ENCODE peak calls at places on chromosomes 3 and 15, in eight cellular contexts. One of them, this sample, is unnamed.

GRCh38 chr15:80986487-80986886 is 3.1 kb downstream of the MESD start:
- DNase-seq in tibial nerve: no peak
- DNase-seq in GM06990: no peak
- DNase-seq in NB4: no peak
- DNase-seq in AG09309: no peak
- DNase-seq in CD8-positive, alpha-beta T cell: no peak
- DNase-seq in fibroblast of mammary gland: no peak
- DNase-seq in dorsolateral prefrontal cortex: no peak
- DNase-seq in this sample: no peak

GRCh38 chr15:51097553-51098330 is 3.0 kb upstream of the TNFAIP8L3 start:
- DNase-seq in NB4: peak
- DNase-seq in fibroblast of mammary gland: peak
- DNase-seq in dorsolateral prefrontal cortex: no peak
- DNase-seq in GM06990: no peak
- DNase-seq in tibial nerve: no peak
- DNase-seq in CD8-positive, alpha-beta T cell: no peak
- DNase-seq in AG09309: no peak
- DNase-seq in this sample: no peak

GRCh38 chr15:80870893-80871292 is 91.7 kb downstream of the CEMIP start:
- DNase-seq in AG09309: no peak
- DNase-seq in dorsolateral prefrontal cortex: no peak
- DNase-seq in NB4: no peak
- DNase-seq in CD8-positive, alpha-beta T cell: no peak
- DNase-seq in tibial nerve: no peak
- DNase-seq in GM06990: no peak
- DNase-seq in fibroblast of mammary gland: no peak
- DNase-seq in this sample: no peak

GRCh38 chr3:155737844-155738460 is 6.9 kb downstream of the PLCH1 start:
- DNase-seq in dorsolateral prefrontal cortex: no peak
- DNase-seq in NB4: peak
- DNase-seq in tibial nerve: no peak
- DNase-seq in CD8-positive, alpha-beta T cell: no peak
- DNase-seq in AG09309: no peak
- DNase-seq in fibroblast of mammary gland: no peak
- DNase-seq in GM06990: no peak
- DNase-seq in this sample: no peak

GRCh38 chr3:43919067-43919466 is 228.3 kb downstream of the ABHD5 start:
- DNase-seq in dorsolateral prefrontal cortex: no peak
- DNase-seq in tibial nerve: no peak
- DNase-seq in fibroblast of mammary gland: peak
- DNase-seq in CD8-positive, alpha-beta T cell: no peak
- DNase-seq in GM06990: no peak
- DNase-seq in NB4: peak
- DNase-seq in AG09309: no peak
- DNase-seq in this sample: no peak

GRCh38 chr15:56532766-56533455 is 68.0 kb upstream of the MNS1 start:
- DNase-seq in AG09309: no peak
- DNase-seq in NB4: no peak
- DNase-seq in GM06990: no peak
- DNase-seq in fibroblast of mammary gland: no peak
- DNase-seq in CD8-positive, alpha-beta T cell: no peak
- DNase-seq in tibial nerve: no peak
- DNase-seq in dorsolateral prefrontal cortex: peak
- DNase-seq in this sample: peak

GRCh38 chr3:105584351-105584790 is 217.7 kb downstream of the ALCAM start:
- DNase-seq in AG09309: no peak
- DNase-seq in fibroblast of mammary gland: no peak
- DNase-seq in dorsolateral prefrontal cortex: no peak
- DNase-seq in tibial nerve: no peak
- DNase-seq in GM06990: no peak
- DNase-seq in CD8-positive, alpha-beta T cell: no peak
- DNase-seq in NB4: no peak
- DNase-seq in this sample: no peak

GRCh38 chr15:43492673-43493601 is at the start of gene TP53BP1:
- DNase-seq in AG09309: peak
- DNase-seq in fibroblast of mammary gland: peak
- DNase-seq in GM06990: peak
- DNase-seq in tibial nerve: peak
- DNase-seq in NB4: peak
- DNase-seq in CD8-positive, alpha-beta T cell: peak
- DNase-seq in dorsolateral prefrontal cortex: peak
- DNase-seq in this sample: peak

GRCh38 chr15:56208641-56209155 is 35.0 kb downstream of the RFX7 start:
- DNase-seq in NB4: no peak
- DNase-seq in AG09309: no peak
- DNase-seq in GM06990: no peak
- DNase-seq in fibroblast of mammary gland: peak
- DNase-seq in CD8-positive, alpha-beta T cell: no peak
- DNase-seq in dorsolateral prefrontal cortex: no peak
- DNase-seq in tibial nerve: no peak
- DNase-seq in this sample: peak

GRCh38 chr15:82807920-82808633 is 1.4 kb upstream of the WHAMM start:
- DNase-seq in AG09309: no peak
- DNase-seq in tibial nerve: no peak
- DNase-seq in fibroblast of mammary gland: no peak
- DNase-seq in CD8-positive, alpha-beta T cell: no peak
- DNase-seq in dorsolateral prefrontal cortex: no peak
- DNase-seq in GM06990: peak
- DNase-seq in NB4: no peak
- DNase-seq in this sample: no peak

GRCh38 chr3:126424751-126425150 is 30.0 kb downstream of the CFAP100 start:
- DNase-seq in GM06990: no peak
- DNase-seq in tibial nerve: no peak
- DNase-seq in CD8-positive, alpha-beta T cell: no peak
- DNase-seq in fibroblast of mammary gland: no peak
- DNase-seq in AG09309: no peak
- DNase-seq in NB4: no peak
- DNase-seq in dorsolateral prefrontal cortex: no peak
- DNase-seq in this sample: no peak

GRCh38 chr15:70528270-70528706 is 235.1 kb downstream of the UACA start:
- DNase-seq in tibial nerve: no peak
- DNase-seq in CD8-positive, alpha-beta T cell: peak
- DNase-seq in dorsolateral prefrontal cortex: no peak
- DNase-seq in AG09309: no peak
- DNase-seq in fibroblast of mammary gland: no peak
- DNase-seq in NB4: peak
- DNase-seq in GM06990: peak
- DNase-seq in this sample: no peak

DNA sequence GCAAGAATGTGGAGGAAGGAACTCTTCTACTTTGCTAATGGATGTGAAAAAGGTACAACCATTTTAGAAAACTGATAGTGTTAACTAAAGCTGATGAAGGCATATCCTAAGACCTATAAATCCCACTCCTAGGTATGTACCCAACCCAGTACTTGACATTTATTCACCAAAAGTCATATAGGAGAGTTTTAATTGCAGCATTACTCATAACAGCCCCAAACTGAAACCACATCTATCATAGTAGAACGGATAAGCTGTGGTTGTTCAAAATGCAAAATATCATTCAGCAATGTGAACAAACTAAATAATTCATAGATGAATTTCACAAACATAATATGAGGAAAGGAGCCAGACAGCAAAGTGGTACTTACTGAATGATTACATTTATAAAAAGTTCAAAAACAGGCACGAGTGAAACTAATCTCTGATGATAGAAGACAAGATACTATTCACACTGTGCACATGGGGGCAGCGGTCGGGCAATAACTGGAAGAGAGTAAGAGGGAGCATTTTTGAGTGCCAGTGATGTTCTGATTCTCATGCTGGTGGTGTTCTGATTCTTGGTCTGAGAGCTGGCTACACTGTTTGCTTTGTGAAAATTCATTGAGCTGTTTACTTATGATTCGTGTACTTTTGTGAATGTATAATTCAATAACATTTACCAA is 34.3 kb downstream of the GOLIM4 start:
- DNase-seq in tibial nerve: no peak
- DNase-seq in AG09309: no peak
- DNase-seq in CD8-positive, alpha-beta T cell: no peak
- DNase-seq in fibroblast of mammary gland: no peak
- DNase-seq in NB4: no peak
- DNase-seq in GM06990: peak
- DNase-seq in dorsolateral prefrontal cortex: no peak
- DNase-seq in this sample: no peak
- H3K4me3 ChIP-seq in tibial nerve: no peak
- H3K4me3 ChIP-seq in AG09309: no peak
- H3K4me3 ChIP-seq in CD8-positive, alpha-beta T cell: no peak
- H3K4me3 ChIP-seq in fibroblast of mammary gland: no peak
- H3K4me3 ChIP-seq in NB4: no peak
- H3K4me3 ChIP-seq in GM06990: peak
- H3K4me3 ChIP-seq in dorsolateral prefrontal cortex: peak
- H3K4me3 ChIP-seq in this sample: no peak

GRCh38 chr15:96150277-96150676 is 180.2 kb upstream of the NR2F2 start:
- DNase-seq in NB4: no peak
- DNase-seq in CD8-positive, alpha-beta T cell: no peak
- DNase-seq in tibial nerve: no peak
- DNase-seq in dorsolateral prefrontal cortex: no peak
- DNase-seq in AG09309: no peak
- DNase-seq in GM06990: no peak
- DNase-seq in fibroblast of mammary gland: no peak
- DNase-seq in this sample: no peak
- H3K4me3 ChIP-seq in NB4: no peak
- H3K4me3 ChIP-seq in CD8-positive, alpha-beta T cell: no peak
- H3K4me3 ChIP-seq in tibial nerve: no peak
- H3K4me3 ChIP-seq in dorsolateral prefrontal cortex: no peak
- H3K4me3 ChIP-seq in AG09309: no peak
- H3K4me3 ChIP-seq in GM06990: no peak
- H3K4me3 ChIP-seq in fibroblast of mammary gland: no peak
- H3K4me3 ChIP-seq in this sample: no peak

GRCh38 chr3:31157028-31157694 is 262.7 kb upstream of the GADL1 start:
- DNase-seq in NB4: peak
- DNase-seq in dorsolateral prefrontal cortex: no peak
- DNase-seq in CD8-positive, alpha-beta T cell: no peak
- DNase-seq in AG09309: no peak
- DNase-seq in tibial nerve: no peak
- DNase-seq in fibroblast of mammary gland: no peak
- DNase-seq in GM06990: no peak
- DNase-seq in this sample: no peak
- H3K4me3 ChIP-seq in NB4: no peak
- H3K4me3 ChIP-seq in dorsolateral prefrontal cortex: no peak
- H3K4me3 ChIP-seq in CD8-positive, alpha-beta T cell: no peak
- H3K4me3 ChIP-seq in AG09309: no peak
- H3K4me3 ChIP-seq in tibial nerve: no peak
- H3K4me3 ChIP-seq in fibroblast of mammary gland: no peak
- H3K4me3 ChIP-seq in GM06990: no peak
- H3K4me3 ChIP-seq in this sample: no peak

GRCh38 chr15:64845183-64845611 is 3.5 kb downstream of the PLEKHO2 start:
- DNase-seq in CD8-positive, alpha-beta T cell: no peak
- DNase-seq in tibial nerve: no peak
- DNase-seq in fibroblast of mammary gland: no peak
- DNase-seq in dorsolateral prefrontal cortex: no peak
- DNase-seq in NB4: peak
- DNase-seq in AG09309: no peak
- DNase-seq in GM06990: no peak
- DNase-seq in this sample: no peak
- H3K4me3 ChIP-seq in CD8-positive, alpha-beta T cell: no peak
- H3K4me3 ChIP-seq in tibial nerve: peak
- H3K4me3 ChIP-seq in fibroblast of mammary gland: peak
- H3K4me3 ChIP-seq in dorsolateral prefrontal cortex: peak
- H3K4me3 ChIP-seq in NB4: peak
- H3K4me3 ChIP-seq in AG09309: no peak
- H3K4me3 ChIP-seq in GM06990: peak
- H3K4me3 ChIP-seq in this sample: no peak

DNA sequence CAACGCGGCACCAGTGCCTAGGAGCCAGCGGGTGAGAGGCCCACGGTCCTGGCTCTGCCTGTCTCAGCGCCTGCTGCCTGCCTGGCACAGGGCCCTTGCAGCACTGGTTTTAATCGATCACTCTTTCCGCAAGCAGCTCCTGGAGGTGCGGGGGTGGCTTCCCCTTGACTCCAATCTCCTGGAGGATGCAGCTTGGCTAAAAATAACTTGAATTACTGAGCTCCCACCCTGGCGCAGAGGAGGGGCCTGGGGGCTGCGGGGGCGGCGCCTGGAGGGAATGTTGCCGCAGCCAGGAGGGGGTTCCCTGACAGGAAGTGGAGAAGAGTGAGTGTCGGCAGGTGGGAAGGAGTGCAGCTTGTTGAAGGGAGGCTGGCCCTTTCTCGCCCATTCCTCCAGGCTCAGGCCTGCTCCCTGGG is 9.9 kb upstream of the RPL29 start:
- DNase-seq in dorsolateral prefrontal cortex: peak
- DNase-seq in CD8-positive, alpha-beta T cell: no peak
- DNase-seq in fibroblast of mammary gland: peak
- DNase-seq in NB4: no peak
- DNase-seq in GM06990: no peak
- DNase-seq in AG09309: no peak
- DNase-seq in tibial nerve: no peak
- DNase-seq in this sample: no peak
- H3K4me3 ChIP-seq in dorsolateral prefrontal cortex: peak
- H3K4me3 ChIP-seq in CD8-positive, alpha-beta T cell: no peak
- H3K4me3 ChIP-seq in fibroblast of mammary gland: no peak
- H3K4me3 ChIP-seq in NB4: no peak
- H3K4me3 ChIP-seq in GM06990: no peak
- H3K4me3 ChIP-seq in AG09309: no peak
- H3K4me3 ChIP-seq in tibial nerve: no peak
- H3K4me3 ChIP-seq in this sample: no peak

GRCh38 chr3:128488636-128488994 is 4.4 kb downstream of the GATA2 start:
- DNase-seq in NB4: no peak
- DNase-seq in GM06990: no peak
- DNase-seq in dorsolateral prefrontal cortex: no peak
- DNase-seq in fibroblast of mammary gland: no peak
- DNase-seq in tibial nerve: no peak
- DNase-seq in CD8-positive, alpha-beta T cell: no peak
- DNase-seq in AG09309: no peak
- DNase-seq in this sample: no peak
- H3K4me3 ChIP-seq in NB4: no peak
- H3K4me3 ChIP-seq in GM06990: no peak
- H3K4me3 ChIP-seq in dorsolateral prefrontal cortex: peak
- H3K4me3 ChIP-seq in fibroblast of mammary gland: no peak
- H3K4me3 ChIP-seq in tibial nerve: peak
- H3K4me3 ChIP-seq in CD8-positive, alpha-beta T cell: peak
- H3K4me3 ChIP-seq in AG09309: peak
- H3K4me3 ChIP-seq in this sample: peak

GRCh38 chr15:26866298-26867198 is at the start of gene GABRA5:
- DNase-seq in CD8-positive, alpha-beta T cell: no peak
- DNase-seq in NB4: no peak
- DNase-seq in tibial nerve: no peak
- DNase-seq in GM06990: no peak
- DNase-seq in dorsolateral prefrontal cortex: peak
- DNase-seq in AG09309: no peak
- DNase-seq in fibroblast of mammary gland: no peak
- DNase-seq in this sample: no peak
- H3K4me3 ChIP-seq in CD8-positive, alpha-beta T cell: no peak
- H3K4me3 ChIP-seq in NB4: no peak
- H3K4me3 ChIP-seq in tibial nerve: peak
- H3K4me3 ChIP-seq in GM06990: no peak
- H3K4me3 ChIP-seq in dorsolateral prefrontal cortex: peak
- H3K4me3 ChIP-seq in AG09309: no peak
- H3K4me3 ChIP-seq in fibroblast of mammary gland: no peak
- H3K4me3 ChIP-seq in this sample: peak

GRCh38 chr3:172155880-172156279 is 116.5 kb downstream of the FNDC3B start:
- DNase-seq in CD8-positive, alpha-beta T cell: no peak
- DNase-seq in fibroblast of mammary gland: no peak
- DNase-seq in tibial nerve: no peak
- DNase-seq in GM06990: no peak
- DNase-seq in NB4: no peak
- DNase-seq in AG09309: no peak
- DNase-seq in dorsolateral prefrontal cortex: no peak
- DNase-seq in this sample: no peak
- H3K4me3 ChIP-seq in CD8-positive, alpha-beta T cell: no peak
- H3K4me3 ChIP-seq in fibroblast of mammary gland: no peak
- H3K4me3 ChIP-seq in tibial nerve: no peak
- H3K4me3 ChIP-seq in GM06990: no peak
- H3K4me3 ChIP-seq in NB4: no peak
- H3K4me3 ChIP-seq in AG09309: no peak
- H3K4me3 ChIP-seq in dorsolateral prefrontal cortex: no peak
- H3K4me3 ChIP-seq in this sample: no peak

This sample was measured in astrocyte of the cerebellum.